ENCODE peak calls at places on chromosome 16, in four cellular contexts. One of them, this sample, is unnamed.

GRCh38 chr16:26905336-26905735 is 161.4 kb upstream of the C16orf82 start:
- DNase-seq in HT1080: peak; percentile 8
- DNase-seq in progenitor cell of endocrine pancreas: no peak
- DNase-seq in colonic mucosa: no peak
- DNase-seq in this sample: no peak

GRCh38 chr16:20940864-20941634 is 40.5 kb downstream of the LYRM1 start:
- DNase-seq in HT1080: peak; percentile 33
- DNase-seq in progenitor cell of endocrine pancreas: no peak
- DNase-seq in colonic mucosa: no peak
- DNase-seq in this sample: no peak

GRCh38 chr16:75624921-75625334 is 1.8 kb upstream of the ADAT1 start:
- DNase-seq in colonic mucosa: no peak
- DNase-seq in progenitor cell of endocrine pancreas: no peak
- DNase-seq in HT1080: peak; percentile 20
- DNase-seq in this sample: no peak

GRCh38 chr16:87412996-87413421 is 20.9 kb downstream of the MAP1LC3B start:
- DNase-seq in progenitor cell of endocrine pancreas: no peak
- DNase-seq in colonic mucosa: no peak
- DNase-seq in HT1080: no peak
- DNase-seq in this sample: no peak

GRCh38 chr16:46789499-46790414 is 41.2 kb downstream of the C16orf87 start:
- DNase-seq in HT1080: peak; percentile 56
- DNase-seq in progenitor cell of endocrine pancreas: peak; percentile 58
- DNase-seq in colonic mucosa: peak; percentile 90
- DNase-seq in this sample: no peak

GRCh38 chr16:65658339-65659275 is 536.7 kb upstream of the CDH11 start:
- DNase-seq in colonic mucosa: no peak
- DNase-seq in progenitor cell of endocrine pancreas: no peak
- DNase-seq in HT1080: peak; percentile 94
- DNase-seq in this sample: no peak

GRCh38 chr16:66228791-66229190 is 137.7 kb upstream of the CDH5 start:
- DNase-seq in HT1080: peak; percentile 5
- DNase-seq in colonic mucosa: no peak
- DNase-seq in progenitor cell of endocrine pancreas: no peak
- DNase-seq in this sample: no peak

GRCh38 chr16:3590736-3591435 is 13.7 kb upstream of the NLRC3 start:
- DNase-seq in HT1080: no peak
- DNase-seq in colonic mucosa: no peak
- DNase-seq in progenitor cell of endocrine pancreas: no peak
- DNase-seq in this sample: no peak

GRCh38 chr16:80875616-80876015 is 71.2 kb upstream of the CDYL2 start:
- DNase-seq in colonic mucosa: no peak
- DNase-seq in progenitor cell of endocrine pancreas: no peak
- DNase-seq in HT1080: peak; percentile 7
- DNase-seq in this sample: no peak

GRCh38 chr16:53962041-53962440 is 258.1 kb downstream of the FTO start:
- DNase-seq in progenitor cell of endocrine pancreas: no peak
- DNase-seq in HT1080: no peak
- DNase-seq in colonic mucosa: no peak
- DNase-seq in this sample: no peak

GRCh38 chr16:31409433-31409832 is 16.3 kb downstream of the ITGAD start:
- DNase-seq in colonic mucosa: no peak
- DNase-seq in progenitor cell of endocrine pancreas: no peak
- DNase-seq in HT1080: peak; percentile 71
- DNase-seq in this sample: no peak

GRCh38 chr16:48121276-48121675 is 34.5 kb downstream of the ABCC12 start:
- DNase-seq in progenitor cell of endocrine pancreas: no peak
- DNase-seq in colonic mucosa: no peak
- DNase-seq in HT1080: no peak
- DNase-seq in this sample: no peak

GRCh38 chr16:66927012-66927436 is 1.7 kb upstream of the RRAD start:
- DNase-seq in HT1080: peak; percentile 95
- DNase-seq in colonic mucosa: no peak
- DNase-seq in progenitor cell of endocrine pancreas: no peak
- DNase-seq in this sample: no peak

GRCh38 chr16:31183432-31184428 is 3.8 kb downstream of the FUS start:
- DNase-seq in progenitor cell of endocrine pancreas: no peak
- DNase-seq in HT1080: no peak
- DNase-seq in colonic mucosa: no peak
- DNase-seq in this sample: peak; percentile 26

GRCh38 chr16:68948230-68948910 is 105.0 kb downstream of the TANGO6 start:
- DNase-seq in HT1080: no peak
- DNase-seq in colonic mucosa: no peak
- DNase-seq in progenitor cell of endocrine pancreas: no peak
- DNase-seq in this sample: no peak

GRCh38 chr16:50836121-50836541 is 94.2 kb downstream of the CYLD start:
- DNase-seq in HT1080: no peak
- DNase-seq in colonic mucosa: no peak
- DNase-seq in progenitor cell of endocrine pancreas: no peak
- DNase-seq in this sample: peak; percentile 23

GRCh38 chr16:11629071-11630030 is 38.9 kb upstream of the SNN start:
- DNase-seq in colonic mucosa: no peak
- DNase-seq in HT1080: no peak
- DNase-seq in progenitor cell of endocrine pancreas: no peak
- DNase-seq in this sample: no peak

GRCh38 chr16:35405547-35405946 is 1946.1 kb downstream of the TP53TG3F start:
- DNase-seq in progenitor cell of endocrine pancreas: no peak
- DNase-seq in colonic mucosa: no peak
- DNase-seq in HT1080: no peak
- DNase-seq in this sample: no peak

GRCh38 chr16:53052519-53053501 is at the start of gene CHD9NB:
- DNase-seq in HT1080: peak; percentile 98
- DNase-seq in progenitor cell of endocrine pancreas: no peak
- DNase-seq in colonic mucosa: peak; percentile 80
- DNase-seq in this sample: no peak

GRCh38 chr16:19830902-19831555 is 53.6 kb downstream of the GPRC5B start:
- DNase-seq in colonic mucosa: no peak
- DNase-seq in HT1080: no peak
- DNase-seq in progenitor cell of endocrine pancreas: no peak
- DNase-seq in this sample: no peak

GRCh38 chr16:56871172-56871593 is 6.2 kb downstream of the SLC12A3 start:
- DNase-seq in progenitor cell of endocrine pancreas: no peak
- DNase-seq in colonic mucosa: peak; percentile 56
- DNase-seq in HT1080: peak; percentile 19
- DNase-seq in this sample: no peak

GRCh38 chr16:87682852-87683399 is 80.6 kb downstream of the JPH3 start:
- DNase-seq in progenitor cell of endocrine pancreas: no peak
- DNase-seq in HT1080: no peak
- DNase-seq in colonic mucosa: no peak
- DNase-seq in this sample: no peak

GRCh38 chr16:70738083-70738977 is 52.5 kb upstream of the MTSS2 start:
- DNase-seq in progenitor cell of endocrine pancreas: no peak
- DNase-seq in colonic mucosa: no peak
- DNase-seq in HT1080: peak; percentile 59
- DNase-seq in this sample: peak; percentile 39

GRCh38 chr16:56424791-56425438 is 430 bp downstream of the AMFR start:
- DNase-seq in HT1080: no peak
- DNase-seq in colonic mucosa: peak; percentile 37
- DNase-seq in progenitor cell of endocrine pancreas: peak; percentile 53
- DNase-seq in this sample: no peak

GRCh38 chr16:1723450-1724147 is 17.6 kb downstream of the MAPK8IP3 start:
- DNase-seq in HT1080: peak; percentile 41
- DNase-seq in colonic mucosa: peak; percentile 69
- DNase-seq in progenitor cell of endocrine pancreas: no peak
- DNase-seq in this sample: peak; percentile 34